ENCODE peak calls at places on chromosomes 13 and 19, in seven cellular contexts. S is right atrium auricular region, L is left ventricle myocardium inferior, R is WTC11, M is neural progenitor cell, Z is OCI-LY7, Q is H9. J is an unnamed sample.

GRCh38 chr13:70255406-70255991 is 147.2 kb upstream of the KLHL1 start:
- DNase-seq in R (no peak), S (no peak), L (no peak), M (no peak), Z (no peak), Q (no peak), J (no peak)

GRCh38 chr19:16779539-16780163 is 49.5 kb upstream of the SIN3B start:
- DNase-seq in M (no peak), S (no peak), Z (no peak), L (no peak), Q (no peak), R (no peak), J (no peak)

GRCh38 chr19:16205205-16206045 is 7.7 kb downstream of the AP1M1 start:
- DNase-seq in Z (no peak), M (no peak), S (no peak), L (peak; percentile 50), R (peak; percentile 5), Q (no peak), J (no peak)

GRCh38 chr13:112709825-112710783 is 20.3 kb downstream of the ATP11A start:
- DNase-seq in Q (no peak), R (peak; percentile 15), Z (no peak), L (no peak), S (no peak), M (no peak), J (no peak)

GRCh38 chr19:35211545-35212230 is 16.9 kb downstream of the FAM187B start:
- DNase-seq in Z (peak; percentile 71), R (no peak), Q (no peak), S (peak; percentile 78), L (peak; percentile 33), M (no peak), J (no peak)

GRCh38 chr13:29918845-29919244 is 68.4 kb upstream of the UBL3 start:
- DNase-seq in Q (no peak), R (no peak), L (no peak), S (no peak), Z (no peak), M (no peak), J (no peak)

GRCh38 chr13:100485265-100485664 is 103.3 kb downstream of the GGACT start:
- DNase-seq in S (no peak), M (no peak), Z (no peak), R (no peak), L (no peak), Q (no peak), J (no peak)

GRCh38 chr19:1411255-1412191 is 4.1 kb downstream of the DAZAP1 start:
- DNase-seq in Q (no peak), S (peak; percentile 87), M (no peak), R (no peak), Z (no peak), L (peak; percentile 80), J (peak; percentile 70)

GRCh38 chr13:19984430-19985218 is 26.1 kb downstream of the ZMYM2 start:
- DNase-seq in M (peak; percentile 55), R (no peak), Q (no peak), S (no peak), Z (peak; percentile 49), L (no peak), J (no peak)

DNA sequence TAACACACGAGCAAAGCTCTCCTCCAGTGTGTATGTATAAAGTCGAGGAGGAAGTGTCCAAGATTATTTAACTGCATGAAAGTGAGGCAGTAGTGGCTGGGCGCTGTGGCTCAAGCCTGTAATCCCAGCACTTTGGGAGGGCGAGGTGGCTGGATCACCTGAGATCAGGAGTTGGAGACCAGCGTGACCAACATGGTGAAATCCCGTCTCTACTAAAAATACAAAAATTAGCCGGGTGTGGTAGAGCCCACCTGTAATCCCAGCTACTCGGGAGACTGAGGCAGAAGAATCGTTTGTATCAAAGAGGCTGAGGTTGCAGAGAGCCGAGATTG is 1.2 kb upstream of the ZNF20 start:
- DNase-seq in S (no peak), M (no peak), R (no peak), Z (no peak), Q (no peak), L (no peak), J (no peak)
- TF ChIP-seq CTCF in S (no peak), M (no peak), R (peak; percentile 6), Z (peak; percentile 22), Q (no peak), L (peak; percentile 35), J (peak; percentile 51)

GRCh38 chr19:5817218-5817617 is 12.4 kb downstream of the NRTN start:
- DNase-seq in M (no peak), Z (no peak), R (no peak), L (no peak), S (no peak), Q (no peak), J (no peak)

GRCh38 chr19:5822181-5822844 is 17.2 kb downstream of the FUT6 start:
- DNase-seq in Z (no peak), Q (no peak), L (no peak), S (no peak), R (no peak), M (no peak), J (no peak)

GRCh38 chr19:5820785-5821184 is 15.9 kb downstream of the NRTN start:
- DNase-seq in S (no peak), Z (no peak), L (no peak), M (no peak), Q (no peak), R (no peak), J (no peak)

GRCh38 chr19:5821521-5822180 is 16.8 kb downstream of the NRTN start:
- DNase-seq in R (no peak), Q (no peak), S (no peak), L (no peak), M (no peak), Z (no peak), J (no peak)

DNA sequence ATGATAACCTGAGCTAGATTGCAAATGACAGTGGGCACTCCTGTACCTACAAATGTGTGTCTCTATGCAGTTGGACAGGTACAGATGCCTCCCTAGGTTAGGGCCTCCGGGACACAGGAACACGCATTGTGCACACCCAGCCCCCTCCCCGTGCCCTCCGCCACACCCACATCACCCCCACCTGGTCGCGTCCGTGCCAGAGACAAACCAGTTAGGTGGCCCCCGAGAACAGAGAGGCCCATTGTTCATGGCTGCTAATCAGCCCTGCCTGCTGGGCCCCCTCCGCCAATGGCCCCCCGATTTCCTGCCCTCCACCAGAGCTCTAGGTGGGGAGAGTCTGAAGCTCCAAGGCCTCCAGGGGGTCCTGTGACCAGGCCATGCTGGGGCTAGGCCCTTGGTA is 13.7 kb downstream of the NRTN start:
- DNase-seq in R (no peak), S (no peak), Z (no peak), M (no peak), Q (no peak), L (no peak), J (no peak)
- TF ChIP-seq CTCF in R (no peak), S (no peak), Z (no peak), M (no peak), Q (no peak), L (no peak), J (no peak)

GRCh38 chr19:56683119-56683518 is 11.6 kb upstream of the ZNF835 start:
- DNase-seq in R (no peak), Q (no peak), S (no peak), Z (no peak), L (no peak), M (no peak), J (no peak)
- TF ChIP-seq CTCF in R (no peak), Q (no peak), S (no peak), Z (no peak), L (no peak), M (no peak), J (no peak)

GRCh38 chr13:48731957-48732569 is 78.3 kb downstream of the CYSLTR2 start:
- DNase-seq in S (no peak), Q (peak; percentile 74), L (peak; percentile 39), R (peak; percentile 73), Z (peak; percentile 33), M (peak; percentile 73), J (peak; percentile 59)
- TF ChIP-seq CTCF in S (no peak), Q (peak; percentile 94), L (peak; percentile 67), R (peak; percentile 90), Z (peak; percentile 81), M (peak; percentile 86), J (peak; percentile 63)

GRCh38 chr13:41099986-41100385 is 32.6 kb downstream of the KBTBD6 start:
- DNase-seq in S (no peak), M (no peak), Q (no peak), Z (no peak), L (no peak), R (no peak), J (no peak)

GRCh38 chr13:41098761-41099160 is 33.8 kb downstream of the KBTBD6 start:
- DNase-seq in S (no peak), M (no peak), Z (no peak), Q (no peak), R (no peak), L (no peak), J (no peak)
- TF ChIP-seq CTCF in S (no peak), M (no peak), Z (no peak), Q (no peak), R (no peak), L (no peak), J (no peak)